ENCODE peak calls at places on chromosomes 6 and 20, in five cellular contexts. W is K562, Y is GM12878, X is HepG2, L is H1. S is an unnamed sample.

GRCh38 chr20:44072381-44072780 is 114.6 kb downstream of the JPH2 start:
- DNase-seq in W (no peak), Y (no peak), X (no peak), L (no peak), S (no peak)

GRCh38 chr6:140857734-140858380 is 1274.9 kb upstream of the GJE1 start:
- DNase-seq in W (no peak), Y (no peak), X (no peak), L (no peak), S (peak; percentile 24)

GRCh38 chr20:51345601-51346101 is 196.9 kb downstream of the NFATC2 start:
- DNase-seq in W (no peak), Y (no peak), X (no peak), L (no peak), S (no peak)

GRCh38 chr6:139940741-139941712 is 566.6 kb upstream of the CITED2 start:
- DNase-seq in W (no peak), Y (peak; percentile 17), X (no peak), L (no peak), S (no peak)

GRCh38 chr20:8315639-8316573 is 183.8 kb downstream of the PLCB1 start:
- DNase-seq in W (no peak), Y (no peak), X (peak; percentile 20), L (no peak), S (no peak)

GRCh38 chr6:52285174-52286068 is 879 bp upstream of the MCM3 start:
- DNase-seq in W (peak; percentile 59), Y (no peak), X (peak; percentile 30), L (no peak), S (no peak)

GRCh38 chr6:135851442-135852271 is at the start of gene PDE7B:
- DNase-seq in W (no peak), Y (no peak), X (no peak), L (peak; percentile 36), S (no peak)

GRCh38 chr20:57407541-57407956 is 16.4 kb downstream of the RBM38 start:
- DNase-seq in W (no peak), Y (no peak), X (no peak), L (no peak), S (no peak)

GRCh38 chr20:6702144-6702543 is 65.3 kb upstream of the BMP2 start:
- DNase-seq in W (no peak), Y (no peak), X (no peak), L (no peak), S (no peak)

GRCh38 chr20:1983311-1983710 is 10.5 kb downstream of the PDYN start:
- DNase-seq in W (no peak), Y (no peak), X (no peak), L (no peak), S (no peak)

GRCh38 chr6:34319471-34319885 is 70.7 kb upstream of the SMIM29 start:
- DNase-seq in W (no peak), Y (no peak), X (peak; percentile 12), L (no peak), S (no peak)

GRCh38 chr6:112475083-112475482 is 128.0 kb downstream of the RFPL4B start:
- DNase-seq in W (no peak), Y (no peak), X (no peak), L (no peak), S (no peak)

GRCh38 chr6:26270121-26270861 is 94.7 kb upstream of the BTN3A2 start:
- DNase-seq in W (no peak), Y (no peak), X (no peak), L (no peak), S (no peak)

GRCh38 chr20:40160151-40160550 is 528.9 kb downstream of the MAFB start:
- DNase-seq in W (peak; percentile 49), Y (peak; percentile 7), X (peak; percentile 60), L (peak; percentile 36), S (peak; percentile 1)

GRCh38 chr6:161128680-161129196 is 137.2 kb downstream of the MAP3K4 start:
- DNase-seq in W (no peak), Y (no peak), X (no peak), L (no peak), S (peak; percentile 21)

GRCh38 chr6:161127071-161127740 is 135.6 kb downstream of the MAP3K4 start:
- DNase-seq in W (no peak), Y (no peak), X (no peak), L (no peak), S (no peak)

GRCh38 chr6:161130606-161131005 is 139.0 kb downstream of the MAP3K4 start:
- DNase-seq in W (no peak), Y (no peak), X (no peak), L (no peak), S (no peak)

GRCh38 chr6:161125591-161125990 is 134.0 kb downstream of the MAP3K4 start:
- DNase-seq in W (no peak), Y (no peak), X (no peak), L (no peak), S (no peak)

DNA sequence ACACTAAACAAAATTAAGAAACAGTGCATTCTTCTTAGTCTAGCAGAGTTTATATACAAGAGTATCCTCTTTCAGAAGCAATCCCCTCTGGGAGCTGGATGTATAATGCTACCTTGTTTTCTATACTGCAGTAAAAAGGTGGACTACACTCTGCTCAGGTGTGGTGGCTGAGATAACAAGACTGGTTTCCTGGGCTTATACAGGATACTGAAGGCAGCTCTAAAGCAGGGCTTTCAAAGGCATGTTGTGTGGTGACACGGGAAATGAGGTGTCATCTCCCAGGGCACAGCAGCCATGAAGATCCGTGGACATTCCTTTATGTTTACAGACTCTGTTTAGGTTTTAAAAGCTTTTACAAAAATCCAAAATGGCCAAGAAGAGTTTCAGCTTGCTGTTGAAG is 136.7 kb downstream of the MAP3K4 start:
- DNase-seq in W (no peak), Y (no peak), X (no peak), L (no peak), S (no peak)
- TF ChIP-seq SRF in W (no peak), Y (no peak), X (no peak), L (no peak), S (no peak)

GRCh38 chr6:99613705-99614429 is 7.2 kb downstream of the PRDM13 start:
- DNase-seq in W (no peak), Y (no peak), X (no peak), L (no peak), S (no peak)

GRCh38 chr6:99612551-99613397 is 6.1 kb downstream of the PRDM13 start:
- DNase-seq in W (no peak), Y (no peak), X (no peak), L (no peak), S (no peak)

GRCh38 chr6:99614430-99615161 is 8.0 kb downstream of the PRDM13 start:
- DNase-seq in W (no peak), Y (no peak), X (no peak), L (no peak), S (no peak)

GRCh38 chr6:99611148-99611547 is 4.5 kb downstream of the PRDM13 start:
- DNase-seq in W (peak; percentile 65), Y (peak; percentile 51), X (no peak), L (no peak), S (no peak)

GRCh38 chr6:99613398-99613704 is 6.7 kb downstream of the PRDM13 start:
- DNase-seq in W (no peak), Y (no peak), X (no peak), L (no peak), S (no peak)
- TF ChIP-seq YY1 in W (no peak), Y (peak; percentile 29), X (no peak), L (no peak), S (no peak)

GRCh38 chr6:89555751-89556150 is 82.8 kb downstream of the LYRM2 start:
- DNase-seq in W (no peak), Y (no peak), X (no peak), L (no peak), S (no peak)

DNA sequence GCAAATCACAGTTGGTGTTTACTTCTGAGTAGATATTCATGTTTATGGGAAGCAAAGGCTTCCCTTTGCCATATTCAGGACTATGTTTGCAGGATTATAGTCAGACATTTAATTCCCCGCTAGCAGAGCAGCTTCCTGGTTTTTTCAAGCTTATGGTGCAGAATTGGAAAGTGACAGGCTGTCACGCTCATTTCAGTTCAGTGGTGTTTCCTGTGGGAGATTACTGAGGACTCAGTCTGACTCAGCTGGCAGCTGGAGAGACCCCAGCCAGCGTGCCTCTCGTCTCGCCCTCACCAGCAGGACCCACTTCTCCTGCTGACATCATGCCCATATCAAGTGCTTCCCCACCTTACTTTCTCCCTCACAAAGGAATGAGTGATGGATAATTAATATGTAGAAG is 85.1 kb downstream of the LYRM2 start:
- DNase-seq in W (no peak), Y (no peak), X (no peak), L (no peak), S (no peak)
- H3K27ac ChIP-seq in W (no peak overlapping the region), Y (no peak overlapping the region), X (no peak overlapping the region), L (no peak overlapping the region), S (no peak overlapping the region)

DNA sequence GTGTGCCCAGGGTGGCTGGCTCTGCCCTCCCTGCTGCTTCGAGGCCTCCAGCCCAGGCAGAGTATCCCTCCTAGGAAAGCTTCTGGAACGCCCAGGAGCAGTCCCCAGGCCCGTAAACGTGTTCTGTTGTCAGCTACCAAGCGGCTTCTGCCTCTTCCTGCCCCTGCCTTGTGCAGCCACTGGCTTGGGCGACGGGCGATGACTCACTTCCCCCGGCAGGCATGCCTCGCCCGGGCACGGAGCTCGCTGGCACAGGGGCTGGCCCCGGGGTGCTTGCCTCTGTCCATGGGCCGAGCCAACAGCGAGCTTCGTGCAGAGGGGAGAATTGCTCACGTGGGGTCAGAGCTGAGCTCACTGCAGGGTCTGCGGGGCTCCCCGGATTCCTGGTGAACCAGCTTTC is 86.7 kb upstream of the THBS2 start:
- DNase-seq in W (no peak), Y (no peak), X (no peak), L (no peak), S (peak; percentile 18)
- TF ChIP-seq SRF in W (no peak), Y (no peak), X (no peak), L (no peak), S (no peak)

DNA sequence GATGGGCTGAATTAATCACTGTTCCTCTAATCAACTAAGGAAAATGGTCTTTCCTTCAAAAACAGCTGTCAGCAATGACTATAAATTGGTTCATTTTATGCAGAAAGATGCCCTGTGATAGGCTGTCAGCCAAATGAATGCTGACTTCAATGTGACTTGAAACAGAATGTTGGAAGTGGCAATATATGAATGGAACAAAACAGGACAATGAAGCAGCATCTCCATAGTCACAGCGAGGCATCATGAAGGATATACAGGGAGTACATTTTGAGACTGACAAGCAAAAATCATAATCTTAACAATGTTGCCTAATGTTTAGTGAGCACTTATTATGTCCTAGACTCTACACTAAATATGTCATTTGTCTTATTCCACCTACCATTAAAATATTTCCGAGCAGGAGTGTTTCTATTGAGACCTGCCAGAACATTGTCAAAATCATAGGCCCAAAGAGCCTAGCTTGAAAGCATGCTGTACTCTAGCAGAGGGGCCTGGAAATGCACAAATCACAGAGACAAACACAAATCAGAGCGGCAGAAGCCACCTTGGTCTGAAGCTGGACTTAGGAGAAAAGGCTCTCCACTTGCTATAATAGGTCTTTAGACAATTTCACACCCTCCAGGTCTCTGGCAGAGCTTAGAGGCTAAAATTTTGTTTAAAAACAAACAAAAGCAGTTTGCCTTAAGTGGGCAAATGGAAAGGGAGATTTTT is 63.3 kb downstream of the FAM50B start:
- DNase-seq in W (no peak), Y (no peak), X (peak; percentile 30), L (no peak), S (no peak)
- TF ChIP-seq YY1 in W (no peak), Y (no peak), X (no peak), L (no peak), S (no peak)

DNA sequence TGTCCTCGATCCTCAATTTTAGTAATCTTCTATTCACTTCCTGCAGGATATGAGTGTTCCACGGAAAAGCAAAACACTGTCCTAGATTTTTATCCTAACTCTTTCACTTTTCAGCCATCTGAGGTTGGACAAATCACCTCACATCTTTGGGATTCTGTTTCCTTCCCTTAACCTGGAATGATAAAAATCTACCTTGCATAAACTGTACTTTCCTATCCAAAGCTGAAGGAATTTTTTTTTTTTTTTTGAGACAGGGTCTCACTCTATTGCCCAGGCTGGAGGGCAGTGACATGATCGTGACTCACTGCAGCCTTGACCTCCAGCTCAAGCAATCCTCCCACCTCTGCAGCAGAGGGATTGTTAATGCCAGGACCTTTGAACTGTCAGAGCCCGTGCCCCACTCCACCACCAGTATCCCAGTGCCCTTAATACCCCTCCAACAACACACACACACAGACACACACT is 20.5 kb downstream of the CAPN11 start:
- DNase-seq in W (no peak), Y (no peak), X (peak; percentile 60), L (no peak), S (no peak)
- H3K27ac ChIP-seq in W (no peak overlapping the region), Y (no peak overlapping the region), X (no peak overlapping the region), L (no peak overlapping the region), S (no peak overlapping the region)

S was measured in HCT116.